ENCODE peak calls at places on chromosomes 5 and 9, in five cellular contexts. G, D, L, U and I are unnamed samples.

GRCh38 chr5:153965102-153965645 is 73.5 kb downstream of the FAM114A2 start:
- DNase-seq in G (peak), D (no peak), L (no peak), U (peak), I (peak)

GRCh38 chr5:56819027-56819881 is 3.9 kb downstream of the MAP3K1 start:
- DNase-seq in G (no peak), D (no peak), L (no peak), U (no peak), I (no peak)

GRCh38 chr9:91908293-91908623 is 41.8 kb downstream of the ROR2 start:
- DNase-seq in G (no peak), D (no peak), L (no peak), U (no peak), I (no peak)

GRCh38 chr9:5563886-5564285 is 53.6 kb downstream of the PDCD1LG2 start:
- DNase-seq in G (no peak), D (no peak), L (no peak), U (peak), I (no peak)

GRCh38 chr9:86978413-86978812 is 31.1 kb upstream of the GAS1 start:
- DNase-seq in G (no peak), D (no peak), L (no peak), U (no peak), I (peak)

GRCh38 chr9:136249881-136250559 is 4.4 kb upstream of the QSOX2 start:
- DNase-seq in G (no peak), D (no peak), L (no peak), U (no peak), I (no peak)

GRCh38 chr5:98880151-98880550 is 48.7 kb downstream of the CHD1 start:
- DNase-seq in G (no peak), D (no peak), L (no peak), U (no peak), I (no peak)

GRCh38 chr9:21993893-21994525 is at the start of gene CDKN2A:
- DNase-seq in G (no peak), D (no peak), L (no peak), U (peak), I (no peak)

GRCh38 chr5:23208959-23209431 is 298.4 kb upstream of the PRDM9 start:
- DNase-seq in G (peak), D (no peak), L (no peak), U (peak), I (no peak)

GRCh38 chr5:32323741-32324140 is 11.0 kb upstream of the MTMR12 start:
- DNase-seq in G (no peak), D (no peak), L (no peak), U (no peak), I (no peak)

GRCh38 chr5:68027519-68027918 is 188.0 kb upstream of the PIK3R1 start:
- DNase-seq in G (no peak), D (no peak), L (no peak), U (no peak), I (no peak)

GRCh38 chr9:108142504-108143201 is 653.1 kb upstream of the KLF4 start:
- DNase-seq in G (no peak), D (no peak), L (no peak), U (peak), I (peak)

GRCh38 chr5:113546711-113547159 is 33.2 kb downstream of the YTHDC2 start:
- DNase-seq in G (no peak), D (no peak), L (no peak), U (peak), I (peak)

GRCh38 chr5:174837919-174838902 is 113.8 kb downstream of the MSX2 start:
- DNase-seq in G (no peak), D (no peak), L (peak), U (peak), I (peak)

GRCh38 chr5:107652839-107653607 is 17.7 kb downstream of the EFNA5 start:
- DNase-seq in G (no peak), D (no peak), L (no peak), U (peak), I (no peak)

GRCh38 chr5:73531356-73531755 is 33.1 kb downstream of the BTF3 start:
- DNase-seq in G (no peak), D (no peak), L (no peak), U (no peak), I (no peak)

GRCh38 chr5:112594060-112594850 is 143.4 kb upstream of the APC start:
- DNase-seq in G (no peak), D (no peak), L (no peak), U (peak), I (no peak)

GRCh38 chr5:58311526-58311925 is 148.4 kb downstream of the PLK2 start:
- DNase-seq in G (no peak), D (no peak), L (no peak), U (no peak), I (no peak)

GRCh38 chr5:102799017-102799416 is 43.9 kb downstream of the PAM start:
- DNase-seq in G (no peak), D (no peak), L (no peak), U (no peak), I (no peak)

GRCh38 chr5:151079838-151080619 is 805 bp downstream of the TNIP1 start:
- DNase-seq in G (no peak), D (no peak), L (no peak), U (peak), I (no peak)

GRCh38 chr5:77971965-77972544 is 195.9 kb upstream of the TBCA start:
- DNase-seq in G (no peak), D (no peak), L (no peak), U (no peak), I (no peak)

GRCh38 chr5:124583469-124584350 is 162.7 kb downstream of the ZNF608 start:
- DNase-seq in G (no peak), D (no peak), L (peak), U (peak), I (peak)

GRCh38 chr5:100496296-100496695 is 38.9 kb upstream of the FAM174A start:
- DNase-seq in G (no peak), D (no peak), L (no peak), U (no peak), I (no peak)